ENCODE peak calls at places on chromosome 7, in six cellular contexts. M is iris pigment epithelial cell, Z is OCI-M1, U is heart left ventricle, D is neural crest cell, V is astrocyte of the hippocampus. E is an unnamed sample.

GRCh38 chr7:108002726-108003590 is at the start of gene LAMB1:
- DNase-seq in V (peak; percentile 94), U (peak; percentile 81), D (peak; percentile 69), Z (no peak), M (peak; percentile 86), E (peak; percentile 42)

GRCh38 chr7:30247546-30248386 is 36.6 kb upstream of the ZNRF2 start:
- DNase-seq in U (no peak), D (no peak), Z (no peak), M (no peak), V (no peak), E (no peak)

GRCh38 chr7:129652914-129653313 is 41.4 kb downstream of the NRF1 start:
- DNase-seq in V (no peak), U (no peak), Z (no peak), D (no peak), M (no peak), E (no peak)

GRCh38 chr7:155667241-155667849 is 22.9 kb downstream of the RBM33 start:
- DNase-seq in Z (no peak), V (peak; percentile 54), D (no peak), M (no peak), U (no peak), E (no peak)

GRCh38 chr7:101604331-101604933 is 24.7 kb downstream of the MYL10 start:
- DNase-seq in U (peak; percentile 12), V (no peak), Z (no peak), M (no peak), D (no peak), E (no peak)

GRCh38 chr7:30003098-30003497 is 13.5 kb upstream of the SCRN1 start:
- DNase-seq in Z (no peak), D (no peak), V (no peak), M (no peak), U (no peak), E (no peak)

GRCh38 chr7:151849879-151850260 is 27.0 kb downstream of the PRKAG2 start:
- DNase-seq in M (no peak), V (no peak), Z (no peak), U (no peak), D (no peak), E (no peak)

GRCh38 chr7:12127490-12127889 is 83.6 kb upstream of the TMEM106B start:
- DNase-seq in V (no peak), D (no peak), U (no peak), M (peak; percentile 75), Z (peak; percentile 37), E (no peak)

GRCh38 chr7:46321556-46322205 is 400.6 kb upstream of the IGFBP3 start:
- DNase-seq in V (no peak), M (peak; percentile 83), U (no peak), Z (no peak), D (no peak), E (no peak)

GRCh38 chr7:135493362-135493761 is 16.5 kb downstream of the CNOT4 start:
- DNase-seq in M (peak; percentile 47), D (no peak), V (no peak), U (no peak), Z (no peak), E (no peak)

GRCh38 chr7:73774923-73775322 is 4.9 kb upstream of the CLDN3 start:
- DNase-seq in U (no peak), M (peak; percentile 24), V (no peak), D (no peak), Z (peak; percentile 74), E (no peak)

GRCh38 chr7:106095634-106096033 is 16.5 kb downstream of the SYPL1 start:
- DNase-seq in U (no peak), V (no peak), M (no peak), Z (no peak), D (no peak), E (no peak)

GRCh38 chr7:1938788-1939433 is 268.8 kb downstream of the ELFN1 start:
- DNase-seq in Z (no peak), M (no peak), V (no peak), D (no peak), U (peak; percentile 63), E (no peak)

GRCh38 chr7:36863901-36864701 is 139.8 kb upstream of the AOAH start:
- DNase-seq in U (no peak), Z (no peak), M (no peak), D (no peak), V (no peak), E (no peak)

GRCh38 chr7:23167691-23168090 is 14.2 kb upstream of the NUP42 start:
- DNase-seq in Z (no peak), U (no peak), M (no peak), D (no peak), V (no peak), E (no peak)

GRCh38 chr7:26492816-26493215 is 201.2 kb downstream of the SNX10 start:
- DNase-seq in Z (no peak), U (no peak), D (no peak), V (no peak), M (no peak), E (no peak)